ENCODE peak calls at places on chromosomes 5 and 9, in seven cellular contexts. L is PC-3; O is heart right ventricle; S is choroid plexus epithelial cell; Y is CD8-positive, alpha-beta T cell; B is type B pancreatic cell; T is HFFc6. W is an unnamed sample.

GRCh38 chr9:133429641-133430161 is 7.5 kb downstream of the ADAMTS13 start:
- DNase-seq in O (peak; percentile 23), B (no peak), Y (no peak), T (no peak), L (no peak), S (peak; percentile 26), W (no peak)

GRCh38 chr9:85741112-85741874 is 461 bp downstream of the AGTPBP1 start:
- DNase-seq in L (peak; percentile 15), B (peak; percentile 76), S (peak; percentile 31), Y (peak; percentile 39), O (peak; percentile 15), T (no peak), W (no peak)

GRCh38 chr5:150161242-150162141 is 5.1 kb upstream of the CDX1 start:
- DNase-seq in S (peak; percentile 83), L (peak; percentile 97), T (peak; percentile 61), B (peak; percentile 91), Y (peak; percentile 66), O (peak; percentile 85), W (peak; percentile 95)

GRCh38 chr5:103037673-103038455 is 82.1 kb downstream of the GIN1 start:
- DNase-seq in B (no peak), O (no peak), L (peak; percentile 61), T (no peak), S (peak; percentile 46), Y (no peak), W (no peak)

GRCh38 chr9:95065224-95065623 is 252.3 kb downstream of the FANCC start:
- DNase-seq in S (no peak), O (no peak), T (no peak), Y (no peak), B (no peak), L (no peak), W (peak; percentile 66)

GRCh38 chr5:158765407-158765806 is 334.3 kb downstream of the EBF1 start:
- DNase-seq in T (no peak), S (no peak), Y (no peak), L (no peak), O (no peak), B (no peak), W (no peak)

GRCh38 chr5:176529824-176530195 is 7.4 kb downstream of the RNF44 start:
- DNase-seq in B (no peak), L (no peak), T (no peak), Y (peak; percentile 55), S (no peak), O (no peak), W (no peak)

GRCh38 chr5:102781786-102782185 is 26.7 kb downstream of the PAM start:
- DNase-seq in S (no peak), O (no peak), B (no peak), T (no peak), L (no peak), Y (no peak), W (no peak)

GRCh38 chr9:28883209-28883608 is 1309.9 kb upstream of the C9orf72 start:
- DNase-seq in O (no peak), S (no peak), B (no peak), L (no peak), T (no peak), Y (no peak), W (no peak)

GRCh38 chr5:42767491-42768105 is 11.0 kb downstream of the CCDC152 start:
- DNase-seq in T (peak; percentile 25), S (peak; percentile 60), B (no peak), O (no peak), Y (no peak), L (peak; percentile 74), W (no peak)

GRCh38 chr5:119789411-119790117 is 160.2 kb downstream of the FAM170A start:
- DNase-seq in Y (no peak), S (no peak), L (no peak), O (no peak), B (no peak), T (no peak), W (no peak)

GRCh38 chr5:154620406-154620805 is 134.8 kb upstream of the LARP1 start:
- DNase-seq in Y (no peak), L (no peak), T (no peak), B (no peak), S (no peak), O (no peak), W (no peak)

GRCh38 chr5:157384971-157385709 is 74.9 kb upstream of the NIPAL4 start:
- DNase-seq in S (peak; percentile 94), L (peak; percentile 98), T (peak; percentile 100), B (no peak), Y (no peak), O (peak; percentile 65), W (peak; percentile 91)

GRCh38 chr5:50653946-50654345 is 12.5 kb upstream of the PARP8 start:
- DNase-seq in B (no peak), O (no peak), S (no peak), T (no peak), L (no peak), Y (no peak), W (no peak)

GRCh38 chr9:127742435-127743088 is 7.5 kb upstream of the TOR2A start:
- DNase-seq in B (peak; percentile 83), L (no peak), T (peak; percentile 80), Y (no peak), O (no peak), S (no peak), W (no peak)

GRCh38 chr5:80245986-80246781 is 9.7 kb downstream of the SERINC5 start:
- DNase-seq in Y (no peak), O (no peak), S (peak; percentile 70), B (no peak), L (no peak), T (peak; percentile 16), W (no peak)

GRCh38 chr9:128253991-128254346 is 21.8 kb downstream of the GOLGA2 start:
- DNase-seq in B (no peak), O (no peak), L (no peak), S (no peak), Y (no peak), T (no peak), W (no peak)

GRCh38 chr5:45796959-45797553 is 100.9 kb upstream of the HCN1 start:
- DNase-seq in B (no peak), O (no peak), L (peak; percentile 9), Y (no peak), T (no peak), S (no peak), W (no peak)

GRCh38 chr5:137465930-137466329 is 33.2 kb downstream of the SPOCK1 start:
- DNase-seq in L (no peak), Y (no peak), O (no peak), B (no peak), T (no peak), S (no peak), W (no peak)

GRCh38 chr9:95286151-95286550 is 31.4 kb downstream of the FANCC start:
- DNase-seq in O (no peak), T (no peak), S (peak; percentile 13), B (no peak), L (no peak), Y (no peak), W (no peak)

GRCh38 chr9:75086443-75087278 is 1.3 kb downstream of the NMRK1 start:
- DNase-seq in Y (no peak), O (no peak), S (no peak), T (no peak), B (no peak), L (no peak), W (no peak)

GRCh38 chr5:168432903-168433302 is 53.4 kb upstream of the RARS1 start:
- DNase-seq in O (no peak), B (no peak), S (no peak), Y (no peak), T (no peak), L (no peak), W (no peak)

GRCh38 chr5:140221697-140222223 is 46.8 kb downstream of the CYSTM1 start:
- DNase-seq in T (peak; percentile 86), O (no peak), Y (no peak), B (no peak), S (peak; percentile 89), L (peak; percentile 80), W (no peak)

GRCh38 chr5:61732796-61733195 is 400.7 kb downstream of the ZSWIM6 start:
- DNase-seq in S (no peak), O (no peak), T (no peak), Y (no peak), L (no peak), B (no peak), W (no peak)

GRCh38 chr5:17148481-17148880 is 69.0 kb upstream of the BASP1 start:
- DNase-seq in S (no peak), T (no peak), Y (no peak), O (no peak), B (no peak), L (no peak), W (no peak)

DNA sequence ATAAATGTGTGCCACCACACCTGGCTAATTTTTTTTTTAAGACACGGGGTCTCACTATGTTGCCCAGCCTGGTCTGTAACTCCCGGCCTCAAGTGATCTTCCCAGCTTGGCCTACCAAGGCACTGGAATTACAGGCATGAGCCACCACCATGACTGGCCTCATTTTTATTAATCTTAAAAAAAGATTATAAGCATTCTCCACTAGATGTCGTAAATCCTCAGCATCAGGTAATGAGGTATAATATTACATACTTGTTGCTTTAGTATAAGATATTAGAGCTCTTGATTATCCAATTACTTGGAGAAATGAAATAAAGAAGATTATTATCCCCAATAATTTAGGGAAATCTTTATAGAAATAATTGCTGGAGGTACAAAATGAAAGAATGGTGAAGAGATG is 78.3 kb upstream of the HTR1A start:
- DNase-seq in B (no peak), O (no peak), L (peak; percentile 51), S (no peak), T (no peak), Y (no peak), W (no peak)
- TF ChIP-seq CTCF in B (no peak), O (no peak), L (peak; percentile 61), S (no peak), T (no peak), Y (no peak), W (no peak)

DNA sequence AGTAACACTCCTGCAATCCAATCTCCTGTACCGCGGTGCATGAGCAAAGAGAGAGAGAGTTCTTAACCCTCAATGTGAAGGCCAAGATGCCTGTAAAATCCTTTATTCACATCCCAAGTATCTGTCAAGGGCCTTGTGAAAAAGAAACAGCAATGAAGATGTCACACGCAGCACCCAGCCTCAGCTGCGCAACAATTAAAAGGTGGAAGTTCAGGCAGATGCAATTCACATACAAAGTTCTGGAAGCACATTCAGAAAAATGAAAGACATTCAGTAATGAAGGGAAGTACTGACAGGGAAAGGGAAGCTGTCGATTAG is 137.7 kb downstream of the CDK5RAP2 start:
- DNase-seq in Y (no peak), L (no peak), S (no peak), O (no peak), B (no peak), T (no peak), W (no peak)
- TF ChIP-seq CTCF in Y (no peak), L (no peak), S (no peak), O (no peak), B (no peak), T (no peak), W (no peak)

DNA sequence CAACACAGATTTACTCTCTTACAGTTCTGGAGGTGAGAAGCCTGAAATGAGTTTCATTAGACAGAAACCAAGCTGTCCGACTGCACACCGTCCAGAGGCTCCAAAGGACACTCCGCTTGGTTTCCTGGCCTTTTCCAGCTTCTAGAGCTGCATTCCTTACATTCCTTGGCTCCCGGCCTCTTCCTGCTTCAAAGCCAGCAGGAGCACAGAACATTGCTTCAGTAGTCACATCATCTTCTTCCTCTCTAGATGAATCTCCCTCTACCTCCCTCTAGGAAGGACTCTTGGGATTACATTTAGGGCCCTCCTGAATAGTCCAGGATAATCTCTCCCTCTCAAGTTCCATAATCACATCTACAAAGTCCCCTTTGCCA is 213.3 kb downstream of the CDK5RAP2 start:
- DNase-seq in O (no peak), B (no peak), Y (no peak), L (peak; percentile 76), T (peak; percentile 90), S (peak; percentile 91), W (no peak)
- TF ChIP-seq CTCF in O (no peak), B (peak; percentile 31), Y (no peak), L (peak; percentile 33), T (peak; percentile 65), S (peak; percentile 61), W (peak; percentile 43)

GRCh38 chr5:93620487-93621339 is 37.7 kb downstream of the NR2F1 start:
- DNase-seq in Y (peak; percentile 26), O (peak; percentile 45), T (peak; percentile 45), B (no peak), S (peak; percentile 79), L (peak; percentile 80), W (peak; percentile 89)
- TF ChIP-seq CTCF in Y (no peak), O (no peak), T (no peak), B (peak; percentile 28), S (peak; percentile 30), L (peak; percentile 22), W (peak; percentile 40)